ENCODE peak calls at places on chromosomes 3 and 15, in eight cellular contexts. O, J, R, M, Y, K, E and X are unnamed samples.

GRCh38 chr3:157501863-157502262 is 1.4 kb downstream of the VEPH1 start:
- DNase-seq in R (no peak), O (no peak), M (no peak), K (peak; percentile 2), E (no peak), Y (no peak), J (no peak), X (no peak)

GRCh38 chr3:149407898-149408297 is 30.4 kb upstream of the TM4SF1 start:
- DNase-seq in Y (no peak), J (no peak), M (no peak), O (no peak), R (no peak), E (no peak), K (no peak), X (no peak)

GRCh38 chr15:29055876-29056275 is 170.1 kb downstream of the APBA2 start:
- DNase-seq in K (no peak), J (no peak), M (no peak), E (no peak), Y (no peak), O (no peak), R (no peak), X (no peak)

GRCh38 chr3:114857281-114857680 is 289.8 kb downstream of the ZBTB20 start:
- DNase-seq in J (no peak), Y (no peak), R (no peak), E (no peak), K (no peak), M (no peak), O (no peak), X (no peak)

GRCh38 chr3:41711656-41712055 is 250.2 kb downstream of the ULK4 start:
- DNase-seq in J (no peak), O (no peak), K (no peak), R (no peak), M (no peak), E (no peak), Y (no peak), X (no peak)

GRCh38 chr3:194129581-194130133 is 6.3 kb upstream of the HES1 start:
- DNase-seq in M (no peak), O (no peak), Y (no peak), K (no peak), E (no peak), J (no peak), R (no peak), X (peak; percentile 13)

GRCh38 chr3:187986514-187986934 is 167.4 kb upstream of the LPP start:
- DNase-seq in M (peak; percentile 49), Y (no peak), K (no peak), J (peak; percentile 61), R (no peak), E (peak; percentile 79), O (peak; percentile 26), X (no peak)

GRCh38 chr3:58099850-58100249 is 91.6 kb downstream of the FLNB start:
- DNase-seq in J (no peak), M (no peak), Y (no peak), O (no peak), R (no peak), K (no peak), E (no peak), X (no peak)

GRCh38 chr3:15896500-15896899 is 98.7 kb upstream of the ANKRD28 start:
- DNase-seq in J (no peak), E (no peak), K (no peak), M (no peak), R (no peak), Y (no peak), O (no peak), X (no peak)

GRCh38 chr3:94303897-94304296 is 241.0 kb downstream of the NSUN3 start:
- DNase-seq in O (no peak), K (no peak), E (no peak), Y (no peak), J (no peak), M (peak; percentile 54), R (no peak), X (no peak)

GRCh38 chr3:16761576-16761975 is 123.2 kb upstream of the PLCL2 start:
- DNase-seq in M (no peak), R (no peak), J (no peak), Y (no peak), E (no peak), O (no peak), K (no peak), X (no peak)

GRCh38 chr3:48612270-48612669 is 2.8 kb upstream of the UQCRC1 start:
- DNase-seq in K (no peak), M (no peak), E (no peak), Y (no peak), R (no peak), J (no peak), O (no peak), X (no peak)

GRCh38 chr15:78988361-78988911 is 43.6 kb upstream of the CTSH start:
- DNase-seq in Y (peak; percentile 58), M (peak; percentile 95), O (no peak), K (peak; percentile 77), J (no peak), E (peak; percentile 96), R (no peak), X (no peak)

GRCh38 chr3:175457301-175457700 is 598.2 kb downstream of the NAALADL2 start:
- DNase-seq in R (no peak), M (no peak), O (no peak), K (no peak), Y (no peak), E (no peak), J (no peak), X (no peak)

GRCh38 chr3:134965849-134966248 is 170.8 kb downstream of the EPHB1 start:
- DNase-seq in K (no peak), Y (no peak), J (no peak), O (no peak), E (no peak), M (no peak), R (no peak), X (no peak)

GRCh38 chr3:10090181-10090580 is 17.9 kb downstream of the FANCD2OS start:
- DNase-seq in E (no peak), R (no peak), O (no peak), Y (no peak), K (no peak), M (no peak), J (no peak), X (no peak)

GRCh38 chr3:150407051-150407817 is 864 bp upstream of the TSC22D2 start:
- DNase-seq in Y (no peak), E (no peak), O (no peak), M (no peak), J (no peak), R (no peak), K (no peak), X (no peak)

GRCh38 chr3:53024315-53024714 is 21.6 kb downstream of the SFMBT1 start:
- DNase-seq in E (no peak), R (no peak), Y (no peak), M (no peak), K (no peak), J (no peak), O (no peak), X (no peak)

GRCh38 chr3:53027254-53027844 is 18.5 kb downstream of the SFMBT1 start:
- DNase-seq in O (no peak), R (no peak), K (no peak), Y (no peak), E (no peak), J (no peak), M (no peak), X (no peak)

GRCh38 chr3:53022647-53023046 is 23.2 kb downstream of the SFMBT1 start:
- DNase-seq in R (no peak), J (no peak), K (no peak), O (no peak), Y (no peak), E (no peak), M (no peak), X (no peak)

GRCh38 chr3:53026423-53027162 is 19.3 kb downstream of the SFMBT1 start:
- DNase-seq in J (no peak), E (no peak), M (no peak), O (no peak), Y (no peak), R (no peak), K (no peak), X (no peak)

GRCh38 chr3:53023072-53023823 is 22.6 kb downstream of the SFMBT1 start:
- DNase-seq in K (no peak), O (no peak), E (no peak), M (no peak), Y (no peak), R (no peak), J (peak; percentile 50), X (peak; percentile 12)
- H3K4me1 ChIP-seq in K (no peaks in the 10 kb centered on the region), O (peaks cover 31% of the 10 kb centered on the region), E (no peaks in the 10 kb centered on the region), M (no peaks in the 10 kb centered on the region), Y (no peaks in the 10 kb centered on the region), R (no peaks in the 10 kb centered on the region), J (peaks cover 10% of the 10 kb centered on the region), X (no peaks in the 10 kb centered on the region)

DNA sequence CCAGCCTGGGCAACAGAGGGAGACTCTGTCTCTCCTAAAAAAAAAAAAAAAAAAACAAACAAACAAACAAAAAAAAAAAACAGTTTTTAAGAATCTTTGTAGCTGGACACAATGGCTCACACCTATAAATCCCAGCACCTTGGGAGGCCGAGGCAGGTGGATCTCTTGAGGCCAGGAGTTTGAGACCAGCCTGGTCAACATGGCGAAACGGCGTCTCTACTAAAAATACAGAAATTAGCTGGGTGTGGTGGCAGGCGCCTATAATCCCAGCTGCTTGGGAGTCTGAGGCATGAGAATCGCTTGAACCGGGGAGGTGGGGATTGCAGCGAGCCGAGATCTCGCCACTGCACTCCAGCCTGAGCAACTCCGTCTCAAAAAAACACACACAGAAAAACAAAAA is 53.1 kb downstream of the KLHL25 start:
- DNase-seq in O (no peak), R (no peak), Y (no peak), K (no peak), M (no peak), J (no peak), E (no peak), X (no peak)
- H3K36me3 ChIP-seq in O (peaks cover 80% of the 10 kb centered on the region), R (no peaks in the 10 kb centered on the region), Y (peaks cover 91% of the 10 kb centered on the region), K (peaks cover 40% of the 10 kb centered on the region), M (peaks cover 15% of the 10 kb centered on the region), J (peaks cover 89% of the 10 kb centered on the region), E (peaks cover 32% of the 10 kb centered on the region), X (peaks cover 28% of the 10 kb centered on the region)

DNA sequence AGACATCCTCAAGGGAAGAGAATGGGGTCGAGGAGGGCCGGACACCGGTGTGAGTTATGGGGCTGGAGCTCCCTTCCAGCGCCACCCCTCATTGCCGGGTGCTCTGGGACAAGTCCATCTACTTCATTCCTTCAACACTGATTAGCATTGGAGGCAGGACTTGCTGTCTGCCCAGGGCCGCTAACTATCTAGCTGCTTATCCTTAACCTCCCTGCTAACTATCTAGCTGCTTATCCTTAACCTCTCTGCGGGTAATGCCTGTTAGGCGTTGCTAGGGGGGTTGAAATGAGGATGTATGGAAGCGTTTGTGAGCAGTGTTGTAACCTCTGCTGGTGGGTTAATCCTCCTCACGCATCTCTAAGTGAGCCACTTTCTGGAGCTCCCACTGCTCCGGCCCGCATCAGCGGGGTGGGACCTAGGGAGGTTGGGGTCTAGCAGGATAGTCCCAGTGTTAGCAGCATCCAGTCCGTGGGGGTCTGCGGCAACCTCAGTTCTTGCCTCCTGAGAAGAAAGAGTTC is 10.9 kb upstream of the CHAC1 start:
- DNase-seq in K (no peak), M (no peak), J (peak; percentile 35), E (no peak), Y (no peak), O (no peak), R (no peak), X (no peak)
- H3K4me1 ChIP-seq in K (peaks cover 16% of the 10 kb centered on the region), M (no peaks in the 10 kb centered on the region), J (peaks cover 27% of the 10 kb centered on the region), E (peaks cover 6% of the 10 kb centered on the region), Y (peaks cover 22% of the 10 kb centered on the region), O (peaks cover 29% of the 10 kb centered on the region), R (peaks cover 27% of the 10 kb centered on the region), X (peaks cover 7% of the 10 kb centered on the region)

DNA sequence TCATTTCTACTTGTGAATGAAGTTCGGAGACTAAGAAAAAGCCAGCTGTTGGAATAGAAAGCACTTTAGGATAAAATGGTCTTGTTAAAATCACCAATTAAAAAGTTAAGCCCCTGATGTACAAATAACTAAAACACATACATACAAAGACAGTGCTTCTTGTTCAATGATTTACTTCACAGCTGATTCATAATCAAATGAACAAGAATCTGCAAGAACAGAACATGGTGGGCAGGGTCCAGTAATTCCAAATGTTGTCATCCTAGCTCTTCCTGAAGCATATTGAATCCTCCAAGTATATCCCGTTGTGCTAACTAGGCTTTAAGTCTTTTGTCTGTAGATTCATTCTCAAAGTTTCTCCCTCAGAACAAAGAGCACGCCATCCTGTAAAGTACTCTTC is 24.5 kb downstream of the NIT2 start:
- DNase-seq in K (no peak), Y (no peak), J (no peak), M (no peak), R (no peak), E (no peak), O (no peak), X (no peak)
- H3K36me3 ChIP-seq in K (peaks cover 56% of the 10 kb centered on the region), Y (peaks cover 95% of the 10 kb centered on the region), J (peaks cover 35% of the 10 kb centered on the region), M (peaks cover 1% of the 10 kb centered on the region), R (no peaks in the 10 kb centered on the region), E (peaks cover 11% of the 10 kb centered on the region), O (peaks cover 4% of the 10 kb centered on the region), X (peaks cover 29% of the 10 kb centered on the region)